ENCODE peak calls at places on chromosomes 12 and 14, in seven cellular contexts. L is uterus, Z is PC-3, T is mucosa of descending colon, G is GM12878, R is IMR-90, B is lower lobe of right lung. H is an unnamed sample.
A peak's percentile ranks its signal among the peaks of the same experiment; 100 is the strongest.

GRCh38 chr12:85626031-85626781 is 210.0 kb downstream of the RASSF9 start:
- DNase-seq in T (no peak), L (no peak), G (no peak), Z (peak; percentile 82), R (peak; percentile 88), B (no peak), H (no peak)

GRCh38 chr14:60025586-60025985 is 66.1 kb upstream of the PCNX4 start:
- DNase-seq in R (no peak), G (no peak), T (no peak), Z (no peak), L (no peak), B (no peak), H (no peak)

GRCh38 chr12:122022393-122023338 is 982 bp downstream of the BCL7A start:
- DNase-seq in T (peak; percentile 31), L (no peak), R (no peak), Z (peak; percentile 44), G (no peak), B (no peak), H (no peak)

GRCh38 chr14:23183076-23183475 is 384 bp downstream of the SLC7A8 start:
- DNase-seq in B (no peak), R (no peak), L (no peak), T (no peak), G (no peak), Z (no peak), H (no peak)

GRCh38 chr14:73787760-73788508 is 63.7 kb upstream of the PTGR2 start:
- DNase-seq in R (peak; percentile 55), L (no peak), T (peak; percentile 42), B (no peak), G (no peak), Z (peak; percentile 32), H (no peak)

GRCh38 chr12:102948941-102949352 is 8.5 kb upstream of the ASCL1 start:
- DNase-seq in T (peak; percentile 75), L (no peak), B (no peak), G (no peak), R (peak; percentile 37), Z (peak; percentile 64), H (no peak)

GRCh38 chr14:100677152-100677924 is 49.4 kb upstream of the DLK1 start:
- DNase-seq in B (no peak), Z (no peak), T (no peak), R (no peak), G (no peak), L (peak; percentile 53), H (no peak)

GRCh38 chr14:100711493-100711892 is 15.2 kb upstream of the DLK1 start:
- DNase-seq in B (no peak), T (no peak), R (no peak), L (no peak), G (no peak), Z (no peak), H (no peak)

GRCh38 chr12:86174188-86174587 is 82.0 kb downstream of the MGAT4C start:
- DNase-seq in Z (no peak), L (no peak), G (no peak), R (no peak), B (no peak), T (no peak), H (no peak)

GRCh38 chr14:42047421-42048045 is 440.9 kb downstream of the LRFN5 start:
- DNase-seq in L (no peak), T (no peak), Z (peak; percentile 49), B (no peak), G (no peak), R (peak; percentile 21), H (no peak)

GRCh38 chr14:83416476-83416875 is 1882.8 kb upstream of the SEL1L start:
- DNase-seq in R (no peak), G (no peak), Z (no peak), B (no peak), L (no peak), T (no peak), H (no peak)

GRCh38 chr12:32482226-32482625 is 82.9 kb downstream of the FGD4 start:
- DNase-seq in G (peak; percentile 12), T (no peak), Z (no peak), R (no peak), B (no peak), L (no peak), H (no peak)

DNA sequence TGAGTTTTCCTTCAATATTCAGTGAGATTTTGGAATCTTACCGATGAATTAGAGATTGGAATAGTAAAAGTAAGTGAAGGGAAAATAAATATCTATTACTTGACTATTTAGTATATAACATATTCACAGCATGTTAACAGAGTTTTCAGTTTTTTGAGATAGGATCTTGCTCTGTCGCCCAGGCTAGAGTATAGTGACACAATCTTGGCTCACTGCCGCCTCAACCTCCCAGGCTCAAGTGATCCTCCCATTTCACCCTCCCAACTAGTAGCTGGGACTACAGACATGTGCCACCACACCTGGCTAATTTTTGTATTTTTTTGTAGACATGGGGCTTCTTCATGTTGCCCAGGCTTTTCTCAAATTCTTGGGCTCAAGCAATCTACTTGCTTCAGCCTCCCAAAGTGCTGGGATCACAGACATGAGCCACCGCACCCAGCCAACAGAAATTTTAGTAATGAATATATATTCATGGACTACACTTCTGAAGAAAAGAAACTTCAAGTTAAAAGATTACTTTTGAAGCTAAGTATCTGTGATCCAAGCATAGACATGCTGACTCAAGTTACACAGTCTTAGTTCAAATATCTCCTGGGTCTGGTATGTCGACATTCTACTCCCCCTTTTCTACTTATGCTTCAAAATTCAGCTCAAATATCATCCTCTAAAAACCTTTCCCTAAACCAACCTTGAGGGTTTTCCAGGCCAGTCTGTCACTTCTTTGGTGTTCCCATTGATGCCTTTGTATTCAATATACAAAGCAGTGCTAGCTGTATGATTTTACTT is 13.8 kb downstream of the UBE2N start:
- DNase-seq in Z (peak; percentile 26), G (no peak), B (no peak), T (no peak), R (peak; percentile 80), L (no peak), H (no peak)
- H3K4me1 ChIP-seq in Z (peaks cover 7% of the 10 kb centered on the region), G (peaks cover 72% of the 10 kb centered on the region), B (peaks cover 78% of the 10 kb centered on the region), T (peaks cover 17% of the 10 kb centered on the region), R (peaks cover 26% of the 10 kb centered on the region), L (peaks cover 6% of the 10 kb centered on the region), H (peaks cover 82% of the 10 kb centered on the region)

GRCh38 chr12:114673169-114673833 is 10.7 kb downstream of the TBX3 start:
- DNase-seq in T (no peak), R (peak; percentile 93), B (no peak), Z (peak; percentile 89), L (peak; percentile 77), G (no peak), H (no peak)
- H3K4me3 ChIP-seq in T (no peak overlapping the region), R (peak overlapping the region; percentile 16), B (peak overlapping the region; percentile 50), Z (peak overlapping the region; percentile 94), L (peak overlapping the region; percentile 37), G (no peak overlapping the region), H (no peak overlapping the region)

DNA sequence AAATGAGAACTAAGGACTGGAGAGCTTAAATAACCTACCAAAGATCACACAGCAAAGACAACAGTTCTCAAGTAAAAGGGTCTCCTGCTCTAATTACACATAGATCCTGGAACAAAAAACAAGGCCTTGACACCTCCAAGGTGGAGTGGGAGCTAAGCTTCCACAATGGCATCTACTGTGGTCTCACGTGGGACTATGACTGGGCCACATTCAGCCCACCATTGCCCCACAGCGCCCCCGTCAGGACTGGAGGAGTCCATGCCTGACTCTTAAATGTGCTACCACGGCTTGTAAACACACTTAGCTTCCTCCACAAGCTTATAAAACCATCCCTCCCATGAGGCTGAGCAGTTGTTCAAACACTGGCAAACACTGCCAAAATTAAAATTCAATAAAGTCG is 88.5 kb downstream of the GCH1 start:
- DNase-seq in R (no peak), L (no peak), Z (peak; percentile 53), B (no peak), T (no peak), G (no peak), H (no peak)
- TF ChIP-seq CTCF in R (no peak), L (no peak), Z (peak; percentile 93), B (no peak), T (no peak), G (peak; percentile 25), H (no peak)

GRCh38 chr14:105474478-105475268 is at the start of gene CRIP2:
- DNase-seq in B (no peak), R (peak; percentile 10), L (peak; percentile 47), G (no peak), T (peak; percentile 33), Z (peak; percentile 50), H (no peak)
- H3K4me1 ChIP-seq in B (peaks cover 64% of the 10 kb centered on the region), R (peaks cover 15% of the 10 kb centered on the region), L (no peaks in the 10 kb centered on the region), G (no peaks in the 10 kb centered on the region), T (peaks cover 33% of the 10 kb centered on the region), Z (peaks cover 37% of the 10 kb centered on the region), H (peaks cover 24% of the 10 kb centered on the region)